ENCODE peak calls at places on chromosomes 16 and 17, in seven cellular contexts. Z is ovary, Y is thyroid gland, R is Peyer's patch, S is body of pancreas, E is sigmoid colon, M is uterus. Q is an unnamed sample.

GRCh38 chr16:67666538-67667433 is at the start of the genes C16orf86 and ENKD1:
- DNase-seq in S (peak; percentile 91), R (peak; percentile 94), M (peak; percentile 84), E (peak; percentile 92), Y (peak; percentile 86), Z (peak; percentile 87), Q (peak; percentile 82)

GRCh38 chr16:3577302-3577752 is at the start of gene NLRC3:
- DNase-seq in Z (no peak), Y (no peak), E (no peak), M (no peak), S (no peak), R (peak; percentile 77), Q (no peak)

GRCh38 chr17:41024702-41025101 is 2.3 kb downstream of the KRTAP1-5 start:
- DNase-seq in E (no peak), Y (no peak), M (no peak), R (no peak), S (no peak), Z (no peak), Q (no peak)

GRCh38 chr16:27237229-27238015 is 31.1 kb downstream of the NSMCE1 start:
- DNase-seq in Z (no peak), E (peak; percentile 62), M (peak; percentile 19), S (peak; percentile 46), R (peak; percentile 79), Y (no peak), Q (peak; percentile 56)

GRCh38 chr17:52035336-52035915 is 123.1 kb downstream of the CA10 start:
- DNase-seq in M (no peak), Y (no peak), Z (no peak), R (no peak), E (no peak), S (no peak), Q (no peak)

GRCh38 chr16:69040144-69040909 is 65.1 kb upstream of the HAS3 start:
- DNase-seq in E (peak; percentile 13), Y (no peak), S (no peak), Z (no peak), M (no peak), R (peak; percentile 57), Q (no peak)

GRCh38 chr16:84925092-84925772 is 86.1 kb downstream of the ZDHHC7 start:
- DNase-seq in Y (peak; percentile 31), R (peak; percentile 78), Z (peak; percentile 66), E (peak; percentile 68), S (peak; percentile 55), M (no peak), Q (peak; percentile 63)

GRCh38 chr16:14263011-14263410 is 191.9 kb downstream of the MRTFB start:
- DNase-seq in R (no peak), S (no peak), M (no peak), E (no peak), Z (no peak), Y (no peak), Q (no peak)

GRCh38 chr16:69848635-69849545 is 86.8 kb downstream of the WWP2 start:
- DNase-seq in E (peak; percentile 93), Z (peak; percentile 82), S (peak; percentile 94), R (peak; percentile 72), Y (peak; percentile 95), M (peak; percentile 87), Q (no peak)

DNA sequence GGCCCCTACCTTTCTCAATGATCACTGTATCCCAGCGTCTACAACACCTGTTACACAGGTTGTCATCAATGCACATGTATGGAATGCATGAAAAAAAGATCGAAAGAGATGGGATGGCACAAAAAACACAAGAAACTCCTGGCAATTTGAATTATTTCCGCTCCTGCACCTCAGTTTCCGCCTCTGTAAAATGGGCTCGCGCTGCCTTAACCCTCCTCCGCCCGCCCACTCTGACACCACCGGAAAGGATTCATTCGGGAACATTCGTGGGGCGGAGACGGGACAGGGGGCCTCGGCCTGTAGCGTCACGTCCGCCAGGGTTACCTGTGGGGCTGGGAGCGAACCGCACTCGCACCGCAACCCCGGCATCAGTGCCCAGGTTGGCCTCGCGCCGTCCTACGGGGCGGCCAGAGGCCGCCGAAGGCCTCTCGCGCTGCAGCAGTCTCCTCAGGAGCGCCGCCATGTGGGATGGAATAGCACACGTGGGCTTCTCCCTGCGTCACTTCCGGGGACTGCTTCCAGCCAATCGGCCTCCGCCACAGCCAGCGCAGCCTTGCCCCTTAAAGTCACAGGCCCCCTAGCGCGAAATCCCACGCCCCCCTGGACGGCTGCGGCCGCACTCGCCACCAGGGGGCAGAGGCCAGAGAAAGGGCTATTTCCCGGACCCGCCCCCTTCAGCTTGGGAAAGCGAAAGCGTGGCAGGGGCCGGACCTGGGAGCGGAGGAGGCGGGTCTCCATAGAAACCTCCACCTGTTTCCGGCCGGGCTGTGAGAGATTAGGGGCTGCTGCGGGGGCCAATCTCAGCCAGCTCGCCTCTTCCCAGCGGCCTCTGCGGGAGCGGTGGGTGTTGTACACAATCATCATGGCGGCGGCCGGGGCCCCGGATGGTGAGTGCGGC is at the start of the genes EARS2 and UBFD1:
- DNase-seq in R (peak; percentile 99), Z (peak; percentile 98), E (peak; percentile 99), M (peak; percentile 96), S (peak; percentile 99), Y (peak; percentile 99), Q (peak; percentile 100)
- TF ChIP-seq POLR2A in R (no peak), Z (peak; percentile 33), E (peak; percentile 28), M (peak; percentile 37), S (peak; percentile 64), Y (no peak), Q (peak; percentile 67)

GRCh38 chr17:64596439-64596838 is 65.7 kb downstream of the SMURF2 start:
- DNase-seq in R (no peak), M (no peak), E (no peak), Z (no peak), Y (no peak), S (no peak), Q (no peak)

GRCh38 chr17:64596988-64597387 is 65.1 kb downstream of the SMURF2 start:
- DNase-seq in Y (no peak), S (no peak), Z (no peak), R (no peak), E (no peak), M (no peak), Q (no peak)

DNA sequence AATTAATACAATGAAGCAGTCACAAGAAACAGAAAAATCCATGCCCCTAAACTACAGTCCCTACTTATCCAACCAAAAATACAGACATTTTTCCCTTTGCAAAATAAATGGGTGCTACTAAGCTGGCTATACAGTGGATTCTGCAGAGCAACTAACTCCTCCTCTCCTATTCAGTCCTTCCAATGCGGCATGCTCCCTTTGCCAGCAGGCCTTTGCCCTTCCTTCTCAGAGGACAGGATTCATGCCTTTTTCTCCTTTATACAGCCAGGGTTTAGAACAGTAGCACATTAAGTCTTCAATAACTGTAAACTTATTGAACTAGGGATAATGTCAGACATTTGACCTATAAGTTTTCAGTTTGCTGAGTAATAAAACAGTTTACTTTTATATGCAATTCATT is 70.2 kb downstream of the SMURF2 start:
- DNase-seq in S (no peak), Z (no peak), M (no peak), R (no peak), E (no peak), Y (no peak), Q (no peak)
- TF ChIP-seq POLR2A in S (no peak), Z (no peak), M (no peak), R (no peak), E (no peak), Y (no peak), Q (no peak)

DNA sequence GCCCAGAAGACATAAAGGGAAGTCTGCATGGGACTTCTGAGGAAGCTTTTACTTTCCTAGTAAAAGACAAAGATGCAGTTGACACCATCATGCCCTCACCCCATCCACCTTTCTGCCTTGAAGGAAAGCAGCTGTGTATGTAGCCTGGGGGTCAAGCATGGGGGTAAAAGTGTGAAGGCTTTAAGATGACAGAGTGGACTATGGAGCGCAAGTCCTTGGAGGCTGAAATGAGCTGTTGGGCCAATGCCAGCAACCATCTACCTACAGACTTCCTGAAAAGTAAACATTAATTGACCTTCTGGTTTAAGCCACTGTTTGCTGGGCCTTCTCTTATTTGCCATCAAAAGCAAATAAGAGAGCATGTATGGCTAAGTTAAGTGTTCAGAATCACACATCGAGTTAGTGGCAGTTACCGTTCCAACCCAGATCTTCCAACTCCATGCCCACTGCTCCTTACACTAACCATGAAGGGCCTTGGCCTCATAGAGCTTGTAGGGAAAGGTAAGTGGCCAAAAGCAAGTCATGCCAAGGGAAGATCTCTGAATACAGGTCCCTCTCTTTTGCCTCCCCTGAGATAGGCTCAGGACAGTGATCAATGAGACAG is 30.0 kb downstream of the SLC13A5 start:
- DNase-seq in M (no peak), S (no peak), R (no peak), Y (no peak), E (no peak), Z (no peak), Q (no peak)
- TF ChIP-seq POLR2A in M (no peak), S (no peak), R (no peak), Y (no peak), E (no peak), Z (no peak), Q (no peak)

GRCh38 chr17:48429156-48429555 is 858 bp downstream of the SKAP1 start:
- DNase-seq in R (peak; percentile 58), S (no peak), Y (no peak), E (no peak), Z (no peak), M (no peak), Q (no peak)
- TF ChIP-seq POLR2A in R (no peak), S (no peak), Y (no peak), E (no peak), Z (no peak), M (no peak), Q (no peak)

GRCh38 chr16:87383522-87384161 is at the start of gene FBXO31:
- DNase-seq in Z (peak; percentile 94), Y (peak; percentile 78), S (peak; percentile 77), E (peak; percentile 92), M (peak; percentile 84), R (peak; percentile 94), Q (peak; percentile 96)
- TF ChIP-seq POLR2A in Z (peak; percentile 83), Y (peak; percentile 91), S (peak; percentile 45), E (no peak), M (peak; percentile 98), R (peak; percentile 94), Q (peak; percentile 74)

DNA sequence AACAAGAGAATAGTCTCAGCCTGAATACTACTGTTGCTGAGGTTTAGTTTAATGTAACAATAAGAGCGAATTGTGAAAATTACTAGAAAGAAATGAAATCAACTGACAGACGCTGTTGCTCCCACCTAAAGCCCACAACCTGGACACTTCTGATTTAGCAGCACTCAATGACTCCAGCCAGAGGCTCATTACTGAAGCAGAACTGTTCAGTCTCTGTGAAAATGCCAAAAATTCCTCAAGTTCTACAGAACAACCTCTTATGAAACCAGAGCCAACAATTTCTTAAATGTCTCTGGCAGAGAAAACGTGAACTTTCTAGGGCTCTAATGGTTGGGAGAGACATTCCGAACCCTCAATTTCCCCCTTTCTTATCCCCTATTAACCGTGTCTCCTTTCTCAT is 9.9 kb downstream of the PSME3IP1 start:
- DNase-seq in Z (no peak), M (no peak), R (no peak), S (no peak), E (no peak), Y (peak; percentile 62), Q (no peak)
- TF ChIP-seq POLR2A in Z (no peak), M (no peak), R (no peak), S (no peak), E (no peak), Y (no peak), Q (no peak)

DNA sequence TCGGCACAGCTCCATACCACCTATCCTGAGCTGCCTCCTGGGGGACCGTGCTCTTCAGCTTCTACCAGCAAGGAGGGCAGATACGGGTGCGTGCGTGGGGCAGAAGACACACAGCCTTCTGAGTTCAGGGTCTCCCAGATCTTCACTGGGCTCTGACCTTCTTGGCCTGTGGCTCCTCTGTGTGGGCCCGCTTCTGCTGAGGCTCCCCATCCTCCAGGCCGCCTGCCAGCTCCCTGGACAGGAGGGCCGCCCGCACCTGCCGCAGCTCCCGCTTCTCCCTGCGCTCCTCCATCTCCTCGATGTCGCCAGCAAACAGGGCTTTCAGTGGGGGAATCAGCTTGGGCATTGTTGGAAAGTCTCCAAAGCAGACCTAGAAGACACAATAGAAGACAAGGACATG is 25.2 kb downstream of the ELAC2 start:
- DNase-seq in Z (no peak), R (no peak), S (no peak), E (no peak), Y (no peak), M (no peak), Q (no peak)
- TF ChIP-seq POLR2A in Z (no peak), R (no peak), S (no peak), E (no peak), Y (no peak), M (no peak), Q (no peak)

Q was measured in erythroblast.